ENCODE peak calls at places on chromosome 5, in five cellular contexts. R, U, I, B and V are unnamed samples.

GRCh38 chr5:74367931-74368330 is 272.6 kb downstream of the ENC1 start:
- DNase-seq in R (no peak), U (no peak), I (no peak), B (no peak), V (no peak)

GRCh38 chr5:14816999-14817761 is 54.4 kb downstream of the ANKH start:
- DNase-seq in R (no peak), U (peak), I (peak), B (no peak), V (no peak)

GRCh38 chr5:65801332-65801731 is 79.3 kb downstream of the NLN start:
- DNase-seq in R (no peak), U (peak), I (peak), B (peak), V (no peak)

GRCh38 chr5:156528673-156529072 is 201.7 kb downstream of the SGCD start:
- DNase-seq in R (no peak), U (no peak), I (no peak), B (no peak), V (no peak)

GRCh38 chr5:175254155-175254554 is 189.8 kb downstream of the DRD1 start:
- DNase-seq in R (no peak), U (peak), I (peak), B (no peak), V (no peak)

GRCh38 chr5:179307931-179308471 is 37.3 kb downstream of the ADAMTS2 start:
- DNase-seq in R (no peak), U (no peak), I (no peak), B (no peak), V (no peak)

GRCh38 chr5:151961557-151961956 is 36.9 kb upstream of the GLRA1 start:
- DNase-seq in R (no peak), U (no peak), I (no peak), B (no peak), V (no peak)

GRCh38 chr5:160792732-160793454 is 59.1 kb downstream of the ATP10B start:
- DNase-seq in R (no peak), U (no peak), I (no peak), B (no peak), V (no peak)

GRCh38 chr5:154097031-154097430 is 58.3 kb downstream of the MFAP3 start:
- DNase-seq in R (no peak), U (no peak), I (no peak), B (no peak), V (peak)

GRCh38 chr5:133709074-133709676 is 96.8 kb upstream of the FSTL4 start:
- DNase-seq in R (no peak), U (no peak), I (no peak), B (no peak), V (no peak)

GRCh38 chr5:153883829-153884228 is 154.9 kb downstream of the FAM114A2 start:
- DNase-seq in R (no peak), U (peak), I (peak), B (no peak), V (no peak)

GRCh38 chr5:59107692-59108091 is 524.8 kb downstream of the RAB3C start:
- DNase-seq in R (no peak), U (peak), I (peak), B (no peak), V (no peak)